ENCODE peak calls at places on chromosomes 1 and 21, in five cellular contexts. J, E, O, Z and Q are unnamed samples.

GRCh38 chr1:28290851-28291250 is 31.5 kb downstream of the SESN2 start:
- DNase-seq in J (no peak), E (no peak), O (no peak), Z (no peak), Q (no peak)

GRCh38 chr1:185297986-185298385 is 19.1 kb downstream of the IVNS1ABP start:
- DNase-seq in J (no peak), E (no peak), O (no peak), Z (no peak), Q (no peak)

GRCh38 chr1:226980122-226980551 is 40.0 kb downstream of the COQ8A start:
- DNase-seq in J (no peak), E (no peak), O (no peak), Z (no peak), Q (no peak)

GRCh38 chr1:160708821-160709220 is 2.8 kb downstream of the CD48 start:
- DNase-seq in J (no peak), E (no peak), O (no peak), Z (no peak), Q (no peak)

GRCh38 chr21:22115746-22116145 is 1117.5 kb downstream of the NCAM2 start:
- DNase-seq in J (no peak), E (no peak), O (no peak), Z (no peak), Q (no peak)

GRCh38 chr1:31460027-31460426 is 47.0 kb downstream of the SERINC2 start:
- DNase-seq in J (no peak), E (no peak), O (peak; percentile 68), Z (no peak), Q (no peak)

GRCh38 chr1:56453016-56453721 is 126.2 kb downstream of the PLPP3 start:
- DNase-seq in J (no peak), E (no peak), O (no peak), Z (no peak), Q (peak; percentile 80)

GRCh38 chr1:157540160-157540748 is 12.1 kb downstream of the FCRL5 start:
- DNase-seq in J (no peak), E (no peak), O (no peak), Z (no peak), Q (no peak)

GRCh38 chr1:66711420-66711819 is 40.8 kb upstream of the DYNLT5 start:
- DNase-seq in J (no peak), E (no peak), O (peak; percentile 10), Z (no peak), Q (no peak)

GRCh38 chr1:1203561-1204424 is 2.6 kb downstream of the TNFRSF18 start:
- DNase-seq in J (no peak), E (peak; percentile 35), O (no peak), Z (no peak), Q (no peak)

GRCh38 chr1:108719654-108720435 is 7.1 kb downstream of the FNDC7 start:
- DNase-seq in J (no peak), E (no peak), O (no peak), Z (no peak), Q (no peak)

GRCh38 chr1:1397839-1398523 is 1.2 kb downstream of the CCNL2 start:
- DNase-seq in J (no peak), E (no peak), O (no peak), Z (no peak), Q (no peak)

GRCh38 chr21:42257091-42257760 is 38.3 kb downstream of the ABCG1 start:
- DNase-seq in J (no peak), E (peak; percentile 34), O (no peak), Z (no peak), Q (no peak)

GRCh38 chr1:167981933-167982332 is 45.1 kb upstream of the MPC2 start:
- DNase-seq in J (no peak), E (no peak), O (no peak), Z (no peak), Q (no peak)

GRCh38 chr1:23371987-23372386 is 2.4 kb upstream of the ZNF436 start:
- DNase-seq in J (no peak), E (no peak), O (peak; percentile 36), Z (no peak), Q (no peak)

GRCh38 chr1:165828103-165828558 is 717 bp downstream of the UCK2 start:
- DNase-seq in J (peak; percentile 69), E (peak; percentile 49), O (peak; percentile 65), Z (peak; percentile 38), Q (peak; percentile 68)

GRCh38 chr1:157380523-157380922 is 171.8 kb downstream of the FCRL5 start:
- DNase-seq in J (no peak), E (no peak), O (no peak), Z (no peak), Q (no peak)

GRCh38 chr1:40984066-40984465 is 4.6 kb downstream of the CTPS1 start:
- DNase-seq in J (no peak), E (no peak), O (no peak), Z (no peak), Q (no peak)
- H3K27ac ChIP-seq in J (no peak overlapping the region), E (no peak overlapping the region), O (no peak overlapping the region), Z (no peak overlapping the region), Q (no peak overlapping the region)

DNA sequence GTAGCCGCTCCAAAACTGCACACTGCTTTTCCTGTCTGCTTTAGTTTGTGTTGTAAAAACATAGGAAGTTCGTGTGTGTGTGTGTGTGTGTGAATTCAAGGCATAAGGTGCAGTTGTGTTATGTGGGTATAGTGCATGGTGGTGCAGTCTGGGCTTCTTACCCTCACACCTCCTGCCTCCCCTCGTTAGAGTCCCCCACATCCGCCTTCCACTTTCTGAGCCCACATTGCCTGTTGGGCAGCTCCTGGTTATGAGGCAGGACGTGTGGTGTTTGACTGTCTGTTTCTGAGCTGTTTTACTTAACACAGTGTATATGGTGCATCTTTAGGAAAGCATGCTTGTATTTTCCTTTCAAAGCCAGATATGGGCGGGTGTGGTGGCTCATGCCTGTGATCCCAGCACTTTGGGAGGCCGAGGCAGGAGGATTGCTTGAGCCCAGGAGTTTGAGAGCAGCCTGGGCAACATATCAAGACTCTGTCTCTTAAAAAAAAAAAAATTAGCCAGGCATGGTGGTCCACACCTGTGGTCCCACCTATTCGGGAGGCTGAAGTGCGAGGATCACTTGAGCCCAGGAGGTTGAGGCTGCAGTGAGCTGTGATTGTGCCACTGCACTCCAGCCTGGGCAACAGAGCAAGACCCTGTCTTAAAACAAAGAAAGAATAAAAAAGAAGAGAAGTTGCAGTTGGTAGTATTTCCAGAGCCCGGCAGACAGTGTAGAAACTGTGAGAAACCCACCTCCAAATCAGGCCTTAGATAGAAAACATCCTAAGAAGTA is 12.5 kb downstream of the IBA57 start:
- DNase-seq in J (no peak), E (no peak), O (no peak), Z (peak; percentile 15), Q (peak; percentile 11)
- H3K27ac ChIP-seq in J (no peak overlapping the region), E (peak overlapping the region; percentile 75), O (no peak overlapping the region), Z (no peak overlapping the region), Q (peak overlapping the region; percentile 66)

DNA sequence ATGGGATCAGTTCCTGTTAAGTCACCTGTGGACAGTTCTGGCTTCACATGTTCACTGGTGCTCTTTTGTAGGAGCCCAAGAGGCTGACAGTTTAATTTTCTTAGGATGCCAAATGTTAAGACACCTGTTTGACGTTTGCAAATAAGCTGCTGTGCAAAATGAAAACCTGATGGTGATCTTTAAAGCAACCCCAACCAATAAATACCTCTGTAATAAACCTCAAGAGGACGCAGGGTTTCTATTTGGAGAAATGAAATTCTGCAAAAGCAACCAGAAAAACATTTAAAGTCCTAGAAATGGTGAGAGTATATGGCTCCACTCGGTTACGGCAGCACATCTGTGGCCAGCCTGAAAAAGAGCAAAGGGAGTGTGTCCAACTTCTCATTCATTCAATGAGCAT is 5.7 kb upstream of the RHEX start:
- DNase-seq in J (no peak), E (no peak), O (no peak), Z (no peak), Q (no peak)
- H3K27ac ChIP-seq in J (no peak overlapping the region), E (no peak overlapping the region), O (no peak overlapping the region), Z (no peak overlapping the region), Q (no peak overlapping the region)

GRCh38 chr1:182680901-182681300 is 3.5 kb downstream of the RGS8 start:
- DNase-seq in J (no peak), E (no peak), O (no peak), Z (no peak), Q (no peak)

GRCh38 chr1:182681516-182681915 is 2.9 kb downstream of the RGS8 start:
- DNase-seq in J (no peak), E (no peak), O (no peak), Z (no peak), Q (no peak)

GRCh38 chr1:182684128-182684828 is at the start of gene RGS8:
- DNase-seq in J (no peak), E (no peak), O (peak; percentile 54), Z (no peak), Q (no peak)

GRCh38 chr1:182685186-182685585 is 799 bp upstream of the RGS8 start:
- DNase-seq in J (no peak), E (no peak), O (no peak), Z (no peak), Q (no peak)

GRCh38 chr1:182682898-182683501 is 1.4 kb downstream of the RGS8 start:
- DNase-seq in J (no peak), E (no peak), O (no peak), Z (no peak), Q (no peak)
- H3K27ac ChIP-seq in J (no peak overlapping the region), E (no peak overlapping the region), O (no peak overlapping the region), Z (no peak overlapping the region), Q (no peak overlapping the region)

GRCh38 chr1:47443530-47444316 is 5.9 kb downstream of the FOXD2 start:
- DNase-seq in J (no peak), E (no peak), O (peak; percentile 83), Z (no peak), Q (no peak)

GRCh38 chr1:47442844-47443529 is 5.1 kb downstream of the FOXD2 start:
- DNase-seq in J (no peak), E (no peak), O (no peak), Z (no peak), Q (no peak)

GRCh38 chr1:47440849-47441170 is 3.0 kb downstream of the FOXD2 start:
- DNase-seq in J (no peak), E (no peak), O (no peak), Z (no peak), Q (no peak)

GRCh38 chr1:47441450-47442106 is 3.7 kb downstream of the FOXD2 start:
- DNase-seq in J (no peak), E (no peak), O (no peak), Z (no peak), Q (no peak)

DNA sequence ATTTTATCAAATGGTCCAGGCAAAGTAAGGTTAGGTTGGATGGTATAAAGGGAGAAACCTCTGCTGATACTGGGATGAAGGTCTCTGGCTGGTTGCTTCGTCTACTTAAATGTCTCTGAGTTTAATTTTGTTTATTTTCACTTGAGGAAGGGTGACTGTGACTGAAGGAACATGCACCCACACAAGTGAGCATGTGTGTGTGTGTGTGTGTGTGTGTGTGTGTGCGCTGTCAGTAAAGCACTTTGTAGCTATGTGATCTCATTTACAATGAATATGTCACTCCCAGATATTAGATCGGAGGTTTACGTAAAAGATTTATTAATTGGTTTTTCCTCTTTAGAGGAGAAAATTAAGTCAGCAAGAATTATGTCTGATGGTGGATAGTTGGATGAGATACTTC is 4.4 kb downstream of the FOXD2 start:
- DNase-seq in J (no peak), E (no peak), O (no peak), Z (no peak), Q (no peak)
- H3K27ac ChIP-seq in J (no peak overlapping the region), E (no peak overlapping the region), O (no peak overlapping the region), Z (no peak overlapping the region), Q (no peak overlapping the region)

GRCh38 chr1:17206196-17206595 is 1.3 kb downstream of the PADI1 start:
- DNase-seq in J (no peak), E (peak; percentile 10), O (no peak), Z (no peak), Q (no peak)
- H3K27ac ChIP-seq in J (no peak overlapping the region), E (no peak overlapping the region), O (no peak overlapping the region), Z (no peak overlapping the region), Q (no peak overlapping the region)

GRCh38 chr1:65395887-65396612 is 24.4 kb upstream of the LEPR start:
- DNase-seq in J (no peak), E (no peak), O (no peak), Z (no peak), Q (no peak)
- H3K27ac ChIP-seq in J (no peak overlapping the region), E (no peak overlapping the region), O (no peak overlapping the region), Z (no peak overlapping the region), Q (no peak overlapping the region)